ENCODE peak calls at places on chromosomes 6 and 20, in eight cellular contexts. One of them, this sample, is unnamed. For H3K4me1, the result is how much of the 10 kb centered on the place peaks cover.

GRCh38 chr6:46407785-46408530 is 83.3 kb downstream of the RCAN2 start:
- DNase-seq in HepG2: no peak
- DNase-seq in astrocyte: no peak
- DNase-seq in K562: no peak
- DNase-seq in uterus: no peak
- DNase-seq in kidney: no peak
- DNase-seq in cardiac muscle cell: no peak
- DNase-seq in upper lobe of right lung: no peak
- DNase-seq in this sample: no peak

GRCh38 chr6:148593813-148594170 is 153.0 kb upstream of the UST start:
- DNase-seq in K562: no peak
- DNase-seq in kidney: no peak
- DNase-seq in cardiac muscle cell: peak
- DNase-seq in HepG2: no peak
- DNase-seq in astrocyte: no peak
- DNase-seq in uterus: no peak
- DNase-seq in upper lobe of right lung: no peak
- DNase-seq in this sample: no peak

GRCh38 chr20:21681219-21681931 is 24.1 kb upstream of the PAX1 start:
- DNase-seq in upper lobe of right lung: no peak
- DNase-seq in uterus: no peak
- DNase-seq in kidney: no peak
- DNase-seq in cardiac muscle cell: no peak
- DNase-seq in K562: no peak
- DNase-seq in HepG2: no peak
- DNase-seq in astrocyte: no peak
- DNase-seq in this sample: peak

GRCh38 chr6:110357696-110358535 is at the start of gene METTL24:
- DNase-seq in K562: no peak
- DNase-seq in upper lobe of right lung: no peak
- DNase-seq in astrocyte: no peak
- DNase-seq in HepG2: no peak
- DNase-seq in uterus: peak
- DNase-seq in cardiac muscle cell: no peak
- DNase-seq in kidney: peak
- DNase-seq in this sample: no peak

GRCh38 chr6:1164600-1164999 is 147.3 kb upstream of the FOXQ1 start:
- DNase-seq in HepG2: peak
- DNase-seq in astrocyte: no peak
- DNase-seq in uterus: no peak
- DNase-seq in cardiac muscle cell: no peak
- DNase-seq in kidney: no peak
- DNase-seq in upper lobe of right lung: no peak
- DNase-seq in K562: no peak
- DNase-seq in this sample: no peak

GRCh38 chr20:54078296-54078695 is 7.9 kb upstream of the BCAS1 start:
- DNase-seq in K562: no peak
- DNase-seq in uterus: no peak
- DNase-seq in kidney: no peak
- DNase-seq in HepG2: peak
- DNase-seq in upper lobe of right lung: no peak
- DNase-seq in astrocyte: no peak
- DNase-seq in cardiac muscle cell: no peak
- DNase-seq in this sample: no peak

GRCh38 chr20:55616367-55616766 is 389.0 kb downstream of the CBLN4 start:
- DNase-seq in kidney: no peak
- DNase-seq in K562: no peak
- DNase-seq in astrocyte: no peak
- DNase-seq in uterus: no peak
- DNase-seq in upper lobe of right lung: no peak
- DNase-seq in cardiac muscle cell: no peak
- DNase-seq in HepG2: no peak
- DNase-seq in this sample: no peak

GRCh38 chr6:15908871-15909270 is 220.0 kb upstream of the MYLIP start:
- DNase-seq in uterus: no peak
- DNase-seq in HepG2: no peak
- DNase-seq in upper lobe of right lung: no peak
- DNase-seq in kidney: no peak
- DNase-seq in K562: no peak
- DNase-seq in cardiac muscle cell: no peak
- DNase-seq in astrocyte: no peak
- DNase-seq in this sample: no peak

GRCh38 chr20:57391439-57392129 is 388 bp downstream of the RBM38 start:
- DNase-seq in K562: peak
- DNase-seq in cardiac muscle cell: peak
- DNase-seq in astrocyte: no peak
- DNase-seq in kidney: peak
- DNase-seq in upper lobe of right lung: peak
- DNase-seq in uterus: no peak
- DNase-seq in HepG2: no peak
- DNase-seq in this sample: peak

GRCh38 chr20:2692036-2692885 is at the start of gene EBF4:
- DNase-seq in kidney: peak
- DNase-seq in upper lobe of right lung: no peak
- DNase-seq in cardiac muscle cell: peak
- DNase-seq in uterus: peak
- DNase-seq in HepG2: no peak
- DNase-seq in K562: peak
- DNase-seq in astrocyte: no peak
- DNase-seq in this sample: peak

GRCh38 chr6:145112711-145113148 is 622.6 kb downstream of the EPM2A start:
- DNase-seq in uterus: no peak
- DNase-seq in upper lobe of right lung: no peak
- DNase-seq in kidney: no peak
- DNase-seq in K562: no peak
- DNase-seq in HepG2: no peak
- DNase-seq in astrocyte: peak
- DNase-seq in cardiac muscle cell: no peak
- DNase-seq in this sample: no peak

GRCh38 chr20:36830791-36831691 is 44.9 kb upstream of the TLDC2 start:
- DNase-seq in K562: no peak
- DNase-seq in uterus: peak
- DNase-seq in HepG2: no peak
- DNase-seq in cardiac muscle cell: peak
- DNase-seq in astrocyte: no peak
- DNase-seq in kidney: no peak
- DNase-seq in upper lobe of right lung: no peak
- DNase-seq in this sample: peak

GRCh38 chr6:56490994-56491393 is 151.7 kb downstream of the DST start:
- DNase-seq in uterus: no peak
- DNase-seq in astrocyte: peak
- DNase-seq in upper lobe of right lung: no peak
- DNase-seq in HepG2: no peak
- DNase-seq in cardiac muscle cell: peak
- DNase-seq in K562: no peak
- DNase-seq in kidney: no peak
- DNase-seq in this sample: no peak

GRCh38 chr6:30515106-30515505 is 25.8 kb downstream of the HLA-E start:
- DNase-seq in upper lobe of right lung: no peak
- DNase-seq in uterus: no peak
- DNase-seq in astrocyte: no peak
- DNase-seq in K562: no peak
- DNase-seq in kidney: no peak
- DNase-seq in HepG2: no peak
- DNase-seq in cardiac muscle cell: no peak
- DNase-seq in this sample: no peak

DNA sequence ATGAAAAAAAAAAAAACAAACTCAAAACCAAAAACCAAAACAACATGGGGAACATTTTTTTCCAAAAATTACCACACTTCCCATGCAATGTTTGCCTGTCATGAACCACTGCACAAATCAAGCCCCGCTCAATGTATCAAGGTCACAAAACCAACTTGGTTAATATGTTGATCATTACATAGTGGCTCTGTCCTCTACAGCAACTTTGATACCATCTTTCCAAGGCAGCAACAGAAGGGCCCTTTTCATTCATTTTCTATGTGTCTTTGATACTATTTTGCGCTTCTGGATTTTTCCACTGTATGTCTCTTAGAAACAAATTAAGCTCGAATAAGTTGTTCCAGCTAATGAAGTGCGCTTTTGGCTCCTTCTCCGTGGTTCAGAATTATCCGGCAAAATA is 1.5 kb downstream of the ZHX3 start:
- DNase-seq in cardiac muscle cell: no peak
- DNase-seq in astrocyte: no peak
- DNase-seq in HepG2: peak
- DNase-seq in uterus: no peak
- DNase-seq in K562: no peak
- DNase-seq in upper lobe of right lung: no peak
- DNase-seq in kidney: no peak
- DNase-seq in this sample: no peak
- TF ChIP-seq CTCF in cardiac muscle cell: no peak
- TF ChIP-seq CTCF in astrocyte: no peak
- TF ChIP-seq CTCF in HepG2: no peak
- TF ChIP-seq CTCF in uterus: no peak
- TF ChIP-seq CTCF in K562: no peak
- TF ChIP-seq CTCF in upper lobe of right lung: no peak
- TF ChIP-seq CTCF in kidney: no peak
- TF ChIP-seq CTCF in this sample: no peak

GRCh38 chr6:122568865-122569264 is 41.3 kb upstream of the PKIB start:
- DNase-seq in upper lobe of right lung: no peak
- DNase-seq in K562: no peak
- DNase-seq in kidney: no peak
- DNase-seq in cardiac muscle cell: no peak
- DNase-seq in HepG2: no peak
- DNase-seq in uterus: no peak
- DNase-seq in astrocyte: no peak
- DNase-seq in this sample: no peak
- H3K4me1 ChIP-seq in upper lobe of right lung: under half
- H3K4me1 ChIP-seq in K562: under half
- H3K4me1 ChIP-seq in kidney: under half
- H3K4me1 ChIP-seq in cardiac muscle cell: under half
- H3K4me1 ChIP-seq in HepG2: under half
- H3K4me1 ChIP-seq in uterus: under half
- H3K4me1 ChIP-seq in astrocyte: under half
- H3K4me1 ChIP-seq in this sample: under half

GRCh38 chr6:118171852-118172251 is 264.8 kb downstream of the SLC35F1 start:
- DNase-seq in upper lobe of right lung: no peak
- DNase-seq in cardiac muscle cell: no peak
- DNase-seq in astrocyte: no peak
- DNase-seq in K562: no peak
- DNase-seq in uterus: no peak
- DNase-seq in kidney: no peak
- DNase-seq in HepG2: no peak
- DNase-seq in this sample: no peak
- H3K27ac ChIP-seq in upper lobe of right lung: no peak
- H3K27ac ChIP-seq in cardiac muscle cell: no peak
- H3K27ac ChIP-seq in astrocyte: no peak
- H3K27ac ChIP-seq in K562: no peak
- H3K27ac ChIP-seq in uterus: no peak
- H3K27ac ChIP-seq in kidney: no peak
- H3K27ac ChIP-seq in HepG2: no peak
- H3K27ac ChIP-seq in this sample: no peak

GRCh38 chr6:3259491-3259958 is 778 bp downstream of the PSMG4 start:
- DNase-seq in K562: peak
- DNase-seq in astrocyte: peak
- DNase-seq in upper lobe of right lung: peak
- DNase-seq in cardiac muscle cell: peak
- DNase-seq in uterus: no peak
- DNase-seq in kidney: peak
- DNase-seq in HepG2: peak
- DNase-seq in this sample: peak
- TF ChIP-seq CTCF in K562: peak
- TF ChIP-seq CTCF in astrocyte: no peak
- TF ChIP-seq CTCF in upper lobe of right lung: no peak
- TF ChIP-seq CTCF in cardiac muscle cell: no peak
- TF ChIP-seq CTCF in uterus: no peak
- TF ChIP-seq CTCF in kidney: peak
- TF ChIP-seq CTCF in HepG2: no peak
- TF ChIP-seq CTCF in this sample: no peak

DNA sequence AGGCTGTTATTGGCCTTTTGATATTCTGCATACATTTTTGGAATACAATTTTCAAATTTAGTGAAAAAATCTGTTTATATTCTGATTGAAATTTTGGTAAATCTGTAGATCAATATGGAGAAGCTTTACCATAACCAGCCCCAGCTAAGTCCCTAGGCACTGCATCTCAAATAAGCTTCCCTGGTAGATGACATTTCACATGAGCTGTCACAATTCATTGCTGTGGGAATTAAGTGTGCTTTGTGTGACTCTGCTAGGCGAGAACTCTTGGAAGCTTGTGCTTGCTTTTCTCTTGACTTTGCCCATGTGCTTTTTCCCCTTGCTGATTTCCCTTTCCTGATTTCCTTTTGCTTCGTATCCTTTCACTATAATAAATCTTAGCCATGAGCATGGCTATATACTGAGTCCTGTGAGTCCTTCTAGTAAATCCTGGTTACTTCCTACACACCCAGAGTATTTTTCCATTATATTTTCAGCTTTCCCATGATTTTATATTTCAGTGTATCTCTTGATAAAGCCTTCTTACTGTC is 166.5 kb upstream of the MMS22L start:
- DNase-seq in kidney: no peak
- DNase-seq in cardiac muscle cell: no peak
- DNase-seq in HepG2: no peak
- DNase-seq in uterus: no peak
- DNase-seq in astrocyte: no peak
- DNase-seq in K562: no peak
- DNase-seq in upper lobe of right lung: no peak
- DNase-seq in this sample: no peak
- H3K4me1 ChIP-seq in kidney: under half
- H3K4me1 ChIP-seq in cardiac muscle cell: under half
- H3K4me1 ChIP-seq in HepG2: under half
- H3K4me1 ChIP-seq in uterus: under half
- H3K4me1 ChIP-seq in astrocyte: under half
- H3K4me1 ChIP-seq in K562: under half
- H3K4me1 ChIP-seq in upper lobe of right lung: under half
- H3K4me1 ChIP-seq in this sample: under half

GRCh38 chr6:154478021-154478651 is 32.3 kb downstream of the CNKSR3 start:
- DNase-seq in upper lobe of right lung: peak
- DNase-seq in astrocyte: no peak
- DNase-seq in HepG2: no peak
- DNase-seq in uterus: no peak
- DNase-seq in kidney: peak
- DNase-seq in cardiac muscle cell: no peak
- DNase-seq in K562: no peak
- DNase-seq in this sample: peak
- H3K27ac ChIP-seq in upper lobe of right lung: no peak
- H3K27ac ChIP-seq in astrocyte: peak
- H3K27ac ChIP-seq in HepG2: no peak
- H3K27ac ChIP-seq in uterus: peak
- H3K27ac ChIP-seq in kidney: peak
- H3K27ac ChIP-seq in cardiac muscle cell: peak
- H3K27ac ChIP-seq in K562: no peak
- H3K27ac ChIP-seq in this sample: no peak

This sample was measured in spleen.